ENCODE peak calls at places on chromosomes 3 and 15, in nine cellular contexts. One of them, this sample, is unnamed.

GRCh38 chr15:70356919-70357318 is 259.2 kb upstream of the TLE3 start:
- DNase-seq in activated CD8-positive, alpha-beta T cell treated with anti-CD3 and anti-CD28 coated beads for 36 hours: no peak
- DNase-seq in endodermal cell: peak; percentile 42
- DNase-seq in choroid plexus epithelial cell: peak; percentile 24
- DNase-seq in neural crest cell: no peak
- DNase-seq in bronchial epithelial cell: no peak
- DNase-seq in GM13976: no peak
- DNase-seq in cardiac fibroblast: peak; percentile 22
- DNase-seq in OCI-LY7: no peak
- DNase-seq in this sample: no peak

GRCh38 chr3:190911382-190911781 is 48.9 kb upstream of the GMNC start:
- DNase-seq in activated CD8-positive, alpha-beta T cell treated with anti-CD3 and anti-CD28 coated beads for 36 hours: no peak
- DNase-seq in endodermal cell: peak; percentile 86
- DNase-seq in choroid plexus epithelial cell: no peak
- DNase-seq in neural crest cell: no peak
- DNase-seq in bronchial epithelial cell: peak; percentile 61
- DNase-seq in GM13976: no peak
- DNase-seq in cardiac fibroblast: no peak
- DNase-seq in OCI-LY7: no peak
- DNase-seq in this sample: no peak

GRCh38 chr3:58824285-58824684 is 157.7 kb upstream of the FAM3D start:
- DNase-seq in activated CD8-positive, alpha-beta T cell treated with anti-CD3 and anti-CD28 coated beads for 36 hours: peak; percentile 58
- DNase-seq in endodermal cell: peak; percentile 90
- DNase-seq in choroid plexus epithelial cell: peak; percentile 81
- DNase-seq in neural crest cell: peak; percentile 68
- DNase-seq in bronchial epithelial cell: peak; percentile 57
- DNase-seq in GM13976: peak; percentile 37
- DNase-seq in cardiac fibroblast: peak; percentile 81
- DNase-seq in OCI-LY7: peak; percentile 18
- DNase-seq in this sample: peak; percentile 88

GRCh38 chr3:30248423-30248822 is 358.0 kb upstream of the TGFBR2 start:
- DNase-seq in activated CD8-positive, alpha-beta T cell treated with anti-CD3 and anti-CD28 coated beads for 36 hours: no peak
- DNase-seq in endodermal cell: no peak
- DNase-seq in choroid plexus epithelial cell: no peak
- DNase-seq in neural crest cell: no peak
- DNase-seq in bronchial epithelial cell: no peak
- DNase-seq in GM13976: no peak
- DNase-seq in cardiac fibroblast: no peak
- DNase-seq in OCI-LY7: no peak
- DNase-seq in this sample: no peak

GRCh38 chr3:49248828-49249227 is 28.2 kb downstream of the C3orf62 start:
- DNase-seq in activated CD8-positive, alpha-beta T cell treated with anti-CD3 and anti-CD28 coated beads for 36 hours: no peak
- DNase-seq in endodermal cell: no peak
- DNase-seq in choroid plexus epithelial cell: peak; percentile 66
- DNase-seq in neural crest cell: no peak
- DNase-seq in bronchial epithelial cell: peak; percentile 57
- DNase-seq in GM13976: peak; percentile 57
- DNase-seq in cardiac fibroblast: peak; percentile 43
- DNase-seq in OCI-LY7: no peak
- DNase-seq in this sample: no peak

GRCh38 chr3:172569128-172570008 is 46.1 kb upstream of the TNFSF10 start:
- DNase-seq in activated CD8-positive, alpha-beta T cell treated with anti-CD3 and anti-CD28 coated beads for 36 hours: no peak
- DNase-seq in endodermal cell: no peak
- DNase-seq in choroid plexus epithelial cell: peak; percentile 29
- DNase-seq in neural crest cell: no peak
- DNase-seq in bronchial epithelial cell: peak; percentile 47
- DNase-seq in GM13976: no peak
- DNase-seq in cardiac fibroblast: peak; percentile 17
- DNase-seq in OCI-LY7: no peak
- DNase-seq in this sample: no peak

GRCh38 chr3:114644372-114644771 is 350.5 kb downstream of the TIGIT start:
- DNase-seq in activated CD8-positive, alpha-beta T cell treated with anti-CD3 and anti-CD28 coated beads for 36 hours: no peak
- DNase-seq in endodermal cell: no peak
- DNase-seq in choroid plexus epithelial cell: no peak
- DNase-seq in neural crest cell: no peak
- DNase-seq in bronchial epithelial cell: peak; percentile 40
- DNase-seq in GM13976: no peak
- DNase-seq in cardiac fibroblast: no peak
- DNase-seq in OCI-LY7: no peak
- DNase-seq in this sample: no peak

GRCh38 chr3:176767385-176767784 is 429.9 kb downstream of the TBL1XR1 start:
- DNase-seq in activated CD8-positive, alpha-beta T cell treated with anti-CD3 and anti-CD28 coated beads for 36 hours: no peak
- DNase-seq in endodermal cell: no peak
- DNase-seq in choroid plexus epithelial cell: peak; percentile 27
- DNase-seq in neural crest cell: no peak
- DNase-seq in bronchial epithelial cell: peak; percentile 99
- DNase-seq in GM13976: no peak
- DNase-seq in cardiac fibroblast: peak; percentile 87
- DNase-seq in OCI-LY7: no peak
- DNase-seq in this sample: no peak

GRCh38 chr3:161552984-161553383 is 56.4 kb downstream of the OTOL1 start:
- DNase-seq in activated CD8-positive, alpha-beta T cell treated with anti-CD3 and anti-CD28 coated beads for 36 hours: no peak
- DNase-seq in endodermal cell: no peak
- DNase-seq in choroid plexus epithelial cell: no peak
- DNase-seq in neural crest cell: no peak
- DNase-seq in bronchial epithelial cell: no peak
- DNase-seq in GM13976: no peak
- DNase-seq in cardiac fibroblast: no peak
- DNase-seq in OCI-LY7: no peak
- DNase-seq in this sample: no peak

GRCh38 chr15:80957556-80957955 is 32.1 kb downstream of the MESD start:
- DNase-seq in activated CD8-positive, alpha-beta T cell treated with anti-CD3 and anti-CD28 coated beads for 36 hours: no peak
- DNase-seq in endodermal cell: no peak
- DNase-seq in choroid plexus epithelial cell: no peak
- DNase-seq in neural crest cell: no peak
- DNase-seq in bronchial epithelial cell: no peak
- DNase-seq in GM13976: no peak
- DNase-seq in cardiac fibroblast: no peak
- DNase-seq in OCI-LY7: no peak
- DNase-seq in this sample: no peak

GRCh38 chr3:159232966-159233365 is 431.1 kb downstream of the MFSD1 start:
- DNase-seq in activated CD8-positive, alpha-beta T cell treated with anti-CD3 and anti-CD28 coated beads for 36 hours: no peak
- DNase-seq in endodermal cell: no peak
- DNase-seq in choroid plexus epithelial cell: no peak
- DNase-seq in neural crest cell: no peak
- DNase-seq in bronchial epithelial cell: no peak
- DNase-seq in GM13976: no peak
- DNase-seq in cardiac fibroblast: no peak
- DNase-seq in OCI-LY7: no peak
- DNase-seq in this sample: no peak

GRCh38 chr3:13301295-13301987 is 118.7 kb downstream of the NUP210 start:
- DNase-seq in activated CD8-positive, alpha-beta T cell treated with anti-CD3 and anti-CD28 coated beads for 36 hours: peak; percentile 42
- DNase-seq in endodermal cell: peak; percentile 92
- DNase-seq in choroid plexus epithelial cell: peak; percentile 71
- DNase-seq in neural crest cell: no peak
- DNase-seq in bronchial epithelial cell: peak; percentile 73
- DNase-seq in GM13976: no peak
- DNase-seq in cardiac fibroblast: peak; percentile 64
- DNase-seq in OCI-LY7: no peak
- DNase-seq in this sample: peak; percentile 75

GRCh38 chr3:15420871-15421270 is 6.5 kb downstream of the METTL6 start:
- DNase-seq in activated CD8-positive, alpha-beta T cell treated with anti-CD3 and anti-CD28 coated beads for 36 hours: no peak
- DNase-seq in endodermal cell: no peak
- DNase-seq in choroid plexus epithelial cell: peak; percentile 66
- DNase-seq in neural crest cell: no peak
- DNase-seq in bronchial epithelial cell: no peak
- DNase-seq in GM13976: no peak
- DNase-seq in cardiac fibroblast: peak; percentile 65
- DNase-seq in OCI-LY7: no peak
- DNase-seq in this sample: no peak

GRCh38 chr3:86792316-86792715 is 198.6 kb downstream of the VGLL3 start:
- DNase-seq in activated CD8-positive, alpha-beta T cell treated with anti-CD3 and anti-CD28 coated beads for 36 hours: no peak
- DNase-seq in endodermal cell: no peak
- DNase-seq in choroid plexus epithelial cell: peak; percentile 81
- DNase-seq in neural crest cell: no peak
- DNase-seq in bronchial epithelial cell: no peak
- DNase-seq in GM13976: no peak
- DNase-seq in cardiac fibroblast: peak; percentile 43
- DNase-seq in OCI-LY7: no peak
- DNase-seq in this sample: no peak

GRCh38 chr3:79306939-79307590 is 460.7 kb downstream of the ROBO1 start:
- DNase-seq in activated CD8-positive, alpha-beta T cell treated with anti-CD3 and anti-CD28 coated beads for 36 hours: no peak
- DNase-seq in endodermal cell: no peak
- DNase-seq in choroid plexus epithelial cell: no peak
- DNase-seq in neural crest cell: no peak
- DNase-seq in bronchial epithelial cell: no peak
- DNase-seq in GM13976: no peak
- DNase-seq in cardiac fibroblast: no peak
- DNase-seq in OCI-LY7: no peak
- DNase-seq in this sample: no peak

GRCh38 chr3:8486945-8487344 is 14.7 kb upstream of the LMCD1 start:
- DNase-seq in activated CD8-positive, alpha-beta T cell treated with anti-CD3 and anti-CD28 coated beads for 36 hours: no peak
- DNase-seq in endodermal cell: no peak
- DNase-seq in choroid plexus epithelial cell: peak; percentile 5
- DNase-seq in neural crest cell: no peak
- DNase-seq in bronchial epithelial cell: no peak
- DNase-seq in GM13976: no peak
- DNase-seq in cardiac fibroblast: no peak
- DNase-seq in OCI-LY7: no peak
- DNase-seq in this sample: no peak

GRCh38 chr3:8485141-8485840 is 16.3 kb upstream of the LMCD1 start:
- DNase-seq in activated CD8-positive, alpha-beta T cell treated with anti-CD3 and anti-CD28 coated beads for 36 hours: no peak
- DNase-seq in endodermal cell: no peak
- DNase-seq in choroid plexus epithelial cell: no peak
- DNase-seq in neural crest cell: no peak
- DNase-seq in bronchial epithelial cell: no peak
- DNase-seq in GM13976: no peak
- DNase-seq in cardiac fibroblast: no peak
- DNase-seq in OCI-LY7: no peak
- DNase-seq in this sample: no peak

GRCh38 chr3:8485943-8486342 is 15.7 kb upstream of the LMCD1 start:
- DNase-seq in activated CD8-positive, alpha-beta T cell treated with anti-CD3 and anti-CD28 coated beads for 36 hours: no peak
- DNase-seq in endodermal cell: no peak
- DNase-seq in choroid plexus epithelial cell: no peak
- DNase-seq in neural crest cell: no peak
- DNase-seq in bronchial epithelial cell: no peak
- DNase-seq in GM13976: no peak
- DNase-seq in cardiac fibroblast: no peak
- DNase-seq in OCI-LY7: no peak
- DNase-seq in this sample: no peak

GRCh38 chr3:8484409-8485140 is 17.0 kb upstream of the LMCD1 start:
- DNase-seq in activated CD8-positive, alpha-beta T cell treated with anti-CD3 and anti-CD28 coated beads for 36 hours: no peak
- DNase-seq in endodermal cell: no peak
- DNase-seq in choroid plexus epithelial cell: no peak
- DNase-seq in neural crest cell: no peak
- DNase-seq in bronchial epithelial cell: no peak
- DNase-seq in GM13976: no peak
- DNase-seq in cardiac fibroblast: no peak
- DNase-seq in OCI-LY7: no peak
- DNase-seq in this sample: no peak

DNA sequence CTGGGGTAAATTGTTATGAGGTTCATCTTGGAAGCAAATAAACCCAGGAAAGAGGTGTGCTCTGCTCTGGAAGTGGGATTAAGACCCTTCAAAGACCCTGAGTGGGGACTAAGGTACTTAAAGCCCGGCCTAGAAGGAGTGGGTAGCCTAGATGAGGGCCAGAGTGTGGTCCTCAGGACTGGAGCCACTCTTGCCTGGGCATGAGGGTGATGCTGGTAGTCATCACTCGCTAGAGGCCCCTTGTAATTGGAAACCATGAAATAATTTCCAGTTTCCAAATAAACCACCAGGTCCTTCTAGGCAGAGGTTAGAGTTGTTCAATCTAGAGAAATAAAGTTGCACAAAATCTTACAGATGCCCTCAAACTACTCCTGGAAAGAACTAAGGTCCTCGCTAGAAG is 15.2 kb upstream of the LMCD1 start:
- DNase-seq in activated CD8-positive, alpha-beta T cell treated with anti-CD3 and anti-CD28 coated beads for 36 hours: no peak
- DNase-seq in endodermal cell: no peak
- DNase-seq in choroid plexus epithelial cell: no peak
- DNase-seq in neural crest cell: no peak
- DNase-seq in bronchial epithelial cell: no peak
- DNase-seq in GM13976: no peak
- DNase-seq in cardiac fibroblast: no peak
- DNase-seq in OCI-LY7: no peak
- DNase-seq in this sample: no peak
- TF ChIP-seq CTCF in activated CD8-positive, alpha-beta T cell treated with anti-CD3 and anti-CD28 coated beads for 36 hours: no peak
- TF ChIP-seq CTCF in endodermal cell: no peak
- TF ChIP-seq CTCF in choroid plexus epithelial cell: no peak
- TF ChIP-seq CTCF in neural crest cell: no peak
- TF ChIP-seq CTCF in bronchial epithelial cell: no peak
- TF ChIP-seq CTCF in GM13976: no peak
- TF ChIP-seq CTCF in cardiac fibroblast: no peak
- TF ChIP-seq CTCF in OCI-LY7: no peak
- TF ChIP-seq CTCF in this sample: no peak

DNA sequence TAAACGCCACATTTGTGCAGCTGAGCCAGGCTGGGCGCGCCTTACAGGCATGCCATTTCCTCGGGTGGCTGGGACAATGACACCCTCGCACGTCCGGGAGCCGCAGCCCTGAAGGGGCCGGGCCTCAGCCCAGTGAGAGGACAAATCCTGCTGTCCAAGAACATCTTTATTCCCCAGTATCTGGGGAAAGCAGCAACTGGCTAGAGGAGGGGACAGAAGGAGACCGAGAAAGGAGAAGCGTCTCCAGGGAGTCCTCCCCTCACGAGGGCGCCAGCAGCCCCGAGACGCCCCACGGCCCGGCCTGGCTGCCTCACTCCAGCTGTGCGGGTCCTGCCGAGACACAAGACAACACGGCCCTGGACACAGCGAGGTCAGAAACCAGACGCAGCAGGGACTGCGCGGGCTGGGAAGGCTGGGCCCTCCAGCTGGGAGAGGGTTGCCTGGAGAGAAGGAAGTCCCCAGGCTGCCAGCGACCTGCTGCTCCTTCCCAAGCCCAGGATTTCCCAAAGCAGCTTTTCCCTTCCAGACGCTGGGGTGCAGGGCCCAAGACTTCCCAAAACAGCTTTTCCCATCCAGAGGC is 130.2 kb downstream of the CHSY1 start:
- DNase-seq in activated CD8-positive, alpha-beta T cell treated with anti-CD3 and anti-CD28 coated beads for 36 hours: peak; percentile 40
- DNase-seq in endodermal cell: peak; percentile 85
- DNase-seq in choroid plexus epithelial cell: peak; percentile 76
- DNase-seq in neural crest cell: peak; percentile 48
- DNase-seq in bronchial epithelial cell: no peak
- DNase-seq in GM13976: peak; percentile 81
- DNase-seq in cardiac fibroblast: peak; percentile 62
- DNase-seq in OCI-LY7: peak; percentile 27
- DNase-seq in this sample: peak; percentile 68
- TF ChIP-seq CTCF in activated CD8-positive, alpha-beta T cell treated with anti-CD3 and anti-CD28 coated beads for 36 hours: no peak
- TF ChIP-seq CTCF in endodermal cell: peak; percentile 59
- TF ChIP-seq CTCF in choroid plexus epithelial cell: peak; percentile 60
- TF ChIP-seq CTCF in neural crest cell: peak; percentile 30
- TF ChIP-seq CTCF in bronchial epithelial cell: peak; percentile 46
- TF ChIP-seq CTCF in GM13976: peak; percentile 33
- TF ChIP-seq CTCF in cardiac fibroblast: peak; percentile 37
- TF ChIP-seq CTCF in OCI-LY7: peak; percentile 49
- TF ChIP-seq CTCF in this sample: no peak

GRCh38 chr3:73432723-73433032 is 192.1 kb downstream of the PDZRN3 start:
- DNase-seq in activated CD8-positive, alpha-beta T cell treated with anti-CD3 and anti-CD28 coated beads for 36 hours: no peak
- DNase-seq in endodermal cell: no peak
- DNase-seq in choroid plexus epithelial cell: no peak
- DNase-seq in neural crest cell: no peak
- DNase-seq in bronchial epithelial cell: no peak
- DNase-seq in GM13976: no peak
- DNase-seq in cardiac fibroblast: no peak
- DNase-seq in OCI-LY7: no peak
- DNase-seq in this sample: no peak
- TF ChIP-seq CTCF in activated CD8-positive, alpha-beta T cell treated with anti-CD3 and anti-CD28 coated beads for 36 hours: no peak
- TF ChIP-seq CTCF in endodermal cell: peak; percentile 19
- TF ChIP-seq CTCF in choroid plexus epithelial cell: no peak
- TF ChIP-seq CTCF in neural crest cell: peak; percentile 38
- TF ChIP-seq CTCF in bronchial epithelial cell: no peak
- TF ChIP-seq CTCF in GM13976: no peak
- TF ChIP-seq CTCF in cardiac fibroblast: no peak
- TF ChIP-seq CTCF in OCI-LY7: peak; percentile 44
- TF ChIP-seq CTCF in this sample: peak; percentile 54

GRCh38 chr15:84862214-84862975 is 22.1 kb upstream of the SLC28A1 start:
- DNase-seq in activated CD8-positive, alpha-beta T cell treated with anti-CD3 and anti-CD28 coated beads for 36 hours: no peak
- DNase-seq in endodermal cell: no peak
- DNase-seq in choroid plexus epithelial cell: no peak
- DNase-seq in neural crest cell: no peak
- DNase-seq in bronchial epithelial cell: no peak
- DNase-seq in GM13976: no peak
- DNase-seq in cardiac fibroblast: no peak
- DNase-seq in OCI-LY7: no peak
- DNase-seq in this sample: no peak
- TF ChIP-seq CTCF in activated CD8-positive, alpha-beta T cell treated with anti-CD3 and anti-CD28 coated beads for 36 hours: no peak
- TF ChIP-seq CTCF in endodermal cell: no peak
- TF ChIP-seq CTCF in choroid plexus epithelial cell: no peak
- TF ChIP-seq CTCF in neural crest cell: no peak
- TF ChIP-seq CTCF in bronchial epithelial cell: no peak
- TF ChIP-seq CTCF in GM13976: no peak
- TF ChIP-seq CTCF in cardiac fibroblast: no peak
- TF ChIP-seq CTCF in OCI-LY7: no peak
- TF ChIP-seq CTCF in this sample: no peak

This sample was measured in glutamatergic neuron.